ENCODE peak calls at places on chromosome X, in eight cellular contexts. P, B, C, A, O, E, K and D are unnamed samples.

GRCh38 chrX:119399772-119400101 is 601 bp downstream of the SLC25A43 start:
- DNase-seq in P (no peak), B (no peak), C (no peak), A (no peak), O (no peak), E (no peak), K (no peak), D (no peak)

GRCh38 chrX:126030021-126030420 is 136.1 kb downstream of the DCAF12L2 start:
- DNase-seq in P (no peak), B (no peak), C (no peak), A (no peak), O (no peak), E (no peak), K (no peak), D (no peak)

GRCh38 chrX:107677501-107677901 is 49.2 kb downstream of the PRPS1 start:
- DNase-seq in P (peak; percentile 18), B (no peak), C (no peak), A (peak; percentile 28), O (no peak), E (peak; percentile 55), K (peak; percentile 32), D (no peak)

GRCh38 chrX:15146515-15146914 is 123.4 kb downstream of the ASB9 start:
- DNase-seq in P (peak; percentile 3), B (no peak), C (no peak), A (peak; percentile 12), O (no peak), E (no peak), K (peak; percentile 35), D (no peak)

GRCh38 chrX:31487946-31488345 is 416.1 kb upstream of the FTHL17 start:
- DNase-seq in P (no peak), B (no peak), C (no peak), A (no peak), O (no peak), E (no peak), K (no peak), D (no peak)

GRCh38 chrX:106898462-106898861 is 4.7 kb downstream of the RIPPLY1 start:
- DNase-seq in P (peak; percentile 51), B (no peak), C (no peak), A (peak; percentile 42), O (no peak), E (peak; percentile 34), K (peak; percentile 75), D (no peak)

GRCh38 chrX:2811271-2811670 is 17.5 kb upstream of the GYG2 start:
- DNase-seq in P (no peak), B (no peak), C (no peak), A (no peak), O (no peak), E (no peak), K (no peak), D (no peak)

GRCh38 chrX:138463476-138463875 is 248.0 kb downstream of the FGF13 start:
- DNase-seq in P (no peak), B (no peak), C (no peak), A (no peak), O (no peak), E (no peak), K (no peak), D (no peak)

GRCh38 chrX:24506082-24506481 is 41.0 kb downstream of the PDK3 start:
- DNase-seq in P (peak; percentile 82), B (no peak), C (no peak), A (peak; percentile 2), O (no peak), E (peak; percentile 58), K (peak; percentile 47), D (no peak)

GRCh38 chrX:106935175-106935574 is 15.0 kb downstream of the CLDN2 start:
- DNase-seq in P (no peak), B (no peak), C (no peak), A (no peak), O (no peak), E (no peak), K (no peak), D (no peak)

GRCh38 chrX:14027031-14027430 is 2.7 kb downstream of the GEMIN8 start:
- DNase-seq in P (peak; percentile 51), B (no peak), C (no peak), A (no peak), O (no peak), E (no peak), K (peak; percentile 91), D (no peak)

GRCh38 chrX:69021095-69021494 is 144.2 kb downstream of the PJA1 start:
- DNase-seq in P (no peak), B (no peak), C (no peak), A (no peak), O (no peak), E (no peak), K (no peak), D (no peak)

DNA sequence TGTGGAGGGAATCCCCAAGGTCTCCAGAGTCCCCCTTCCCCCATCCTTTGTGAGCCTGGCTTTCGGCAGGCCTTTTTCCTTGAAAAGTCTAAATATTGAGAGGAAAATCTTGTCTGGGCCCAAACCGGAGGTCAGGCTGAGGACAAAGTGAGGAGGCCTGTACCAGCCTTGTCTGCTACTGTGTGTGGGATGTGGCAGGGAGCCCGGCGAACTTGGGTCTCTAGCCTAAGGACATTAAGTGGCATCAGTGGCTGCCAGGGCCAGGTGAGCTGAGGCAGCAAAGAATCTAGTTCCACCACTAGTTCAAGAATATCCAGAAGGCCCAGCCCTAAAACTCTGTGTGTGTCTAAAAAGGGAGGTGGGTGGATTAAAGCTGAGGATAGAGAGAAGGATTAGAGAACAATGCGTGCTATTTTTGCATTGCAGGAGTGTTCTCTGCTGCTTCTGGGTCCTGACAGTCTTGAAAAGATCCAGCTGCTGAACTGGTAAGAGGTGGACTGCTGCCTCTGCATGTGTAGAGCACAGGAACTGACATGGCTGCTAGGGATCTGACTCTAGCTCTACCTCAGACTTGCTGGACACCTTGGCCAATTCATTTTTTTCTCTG is 1.2 kb upstream of the AMER1 start:
- DNase-seq in P (peak; percentile 23), B (peak; percentile 66), C (no peak), A (no peak), O (peak; percentile 41), E (no peak), K (no peak), D (no peak)
- TF ChIP-seq CTCF in P (no peak), B (no peak), C (no peak), A (no peak), O (no peak), E (no peak), K (no peak), D (no peak)

GRCh38 chrX:55135171-55135570 is 46.4 kb downstream of the PAGE2 start:
- DNase-seq in P (peak; percentile 49), B (no peak), C (no peak), A (peak; percentile 12), O (peak; percentile 15), E (peak; percentile 10), K (peak; percentile 47), D (no peak)
- TF ChIP-seq CTCF in P (peak; percentile 74), B (peak; percentile 28), C (peak; percentile 19), A (peak; percentile 70), O (no peak), E (peak; percentile 65), K (peak; percentile 45), D (no peak)

GRCh38 chrX:16488959-16489358 is 161.0 kb upstream of the S100G start:
- DNase-seq in P (no peak), B (no peak), C (no peak), A (no peak), O (no peak), E (no peak), K (no peak), D (no peak)
- TF ChIP-seq CTCF in P (no peak), B (no peak), C (no peak), A (no peak), O (no peak), E (no peak), K (no peak), D (no peak)

DNA sequence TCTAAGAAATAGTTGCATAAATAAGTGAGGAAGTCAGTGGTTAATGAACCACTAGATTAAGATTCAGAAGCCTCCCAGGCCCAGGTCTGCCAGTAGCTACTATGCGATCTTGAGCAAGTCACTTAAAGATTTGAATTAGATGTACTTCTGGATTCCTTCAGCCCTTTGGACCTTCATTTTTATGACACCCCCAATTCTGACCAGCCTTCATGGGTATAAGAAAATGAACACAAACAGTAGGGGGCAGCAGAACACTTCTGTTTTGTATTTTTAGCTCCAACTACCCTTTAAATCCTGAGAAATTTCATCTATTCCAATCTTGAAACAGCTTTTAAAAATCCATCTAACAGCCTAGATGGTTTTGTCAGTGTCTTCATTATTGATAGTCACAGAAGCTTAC is 19.0 kb downstream of the TMEM47 start:
- DNase-seq in P (peak; percentile 41), B (no peak), C (no peak), A (no peak), O (no peak), E (no peak), K (peak; percentile 57), D (no peak)
- TF ChIP-seq CTCF in P (peak; percentile 42), B (peak; percentile 45), C (no peak), A (peak; percentile 38), O (no peak), E (peak; percentile 57), K (peak; percentile 66), D (no peak)

GRCh38 chrX:115311666-115312065 is 22.2 kb downstream of the LUZP4 start:
- DNase-seq in P (peak; percentile 2), B (no peak), C (no peak), A (no peak), O (no peak), E (no peak), K (no peak), D (no peak)
- TF ChIP-seq CTCF in P (no peak), B (no peak), C (no peak), A (peak; percentile 23), O (no peak), E (no peak), K (no peak), D (no peak)

GRCh38 chrX:40297949-40298539 is 200.3 kb upstream of the BCOR start:
- DNase-seq in P (no peak), B (no peak), C (no peak), A (no peak), O (no peak), E (no peak), K (no peak), D (no peak)

GRCh38 chrX:40300286-40300890 is 202.6 kb upstream of the BCOR start:
- DNase-seq in P (no peak), B (no peak), C (no peak), A (no peak), O (no peak), E (no peak), K (no peak), D (no peak)

GRCh38 chrX:40299028-40299479 is 201.3 kb upstream of the BCOR start:
- DNase-seq in P (no peak), B (no peak), C (no peak), A (no peak), O (peak; percentile 28), E (no peak), K (no peak), D (no peak)

GRCh38 chrX:40298569-40298968 is 200.8 kb upstream of the BCOR start:
- DNase-seq in P (no peak), B (no peak), C (no peak), A (no peak), O (peak; percentile 14), E (no peak), K (no peak), D (no peak)

GRCh38 chrX:40299502-40300118 is 201.9 kb upstream of the BCOR start:
- DNase-seq in P (no peak), B (no peak), C (no peak), A (no peak), O (no peak), E (no peak), K (no peak), D (no peak)
- TF ChIP-seq CTCF in P (no peak), B (no peak), C (no peak), A (no peak), O (no peak), E (no peak), K (no peak), D (no peak)